ENCODE peak calls at places on chromosomes 13 and 19, in four cellular contexts. R is K562, U is A549, C is HepG2. X is an unnamed sample.
A peak's percentile ranks its signal among the peaks of the same experiment; 100 is the strongest.

GRCh38 chr19:48529156-48529555 is 17.5 kb upstream of the LMTK3 start:
- DNase-seq in R (no peak), U (no peak), C (no peak), X (no peak)

GRCh38 chr19:8333771-8334457 is 9.1 kb downstream of the KANK3 start:
- DNase-seq in R (no peak), U (no peak), C (no peak), X (peak; percentile 57)

GRCh38 chr19:45800009-45800553 is 7.4 kb upstream of the DMWD start:
- DNase-seq in R (peak; percentile 37), U (no peak), C (no peak), X (no peak)

GRCh38 chr13:21465710-21466160 is 6.6 kb upstream of the ZDHHC20 start:
- DNase-seq in R (no peak), U (no peak), C (peak; percentile 74), X (no peak)

GRCh38 chr13:83819156-83819555 is 63.1 kb downstream of the SLITRK1 start:
- DNase-seq in R (no peak), U (no peak), C (no peak), X (no peak)

GRCh38 chr19:4505570-4506448 is 12.5 kb downstream of the PLIN4 start:
- DNase-seq in R (no peak), U (no peak), C (no peak), X (no peak)

GRCh38 chr19:38264486-38265212 is at the start of gene SPINT2:
- DNase-seq in R (no peak), U (peak; percentile 84), C (no peak), X (peak; percentile 93)

GRCh38 chr13:106110241-106110855 is 425.1 kb downstream of the EFNB2 start:
- DNase-seq in R (no peak), U (no peak), C (no peak), X (no peak)

GRCh38 chr19:38115264-38115802 is 108.7 kb downstream of the DPF1 start:
- DNase-seq in R (no peak), U (no peak), C (no peak), X (no peak)

GRCh38 chr19:41599175-41599966 is 23.4 kb downstream of the CEACAM21 start:
- DNase-seq in R (no peak), U (no peak), C (no peak), X (peak; percentile 26)

GRCh38 chr19:35352448-35353304 is 5.0 kb downstream of the FFAR1 start:
- DNase-seq in R (peak; percentile 85), U (peak; percentile 98), C (peak; percentile 72), X (peak; percentile 76)

GRCh38 chr13:108102771-108103170 is 112.6 kb downstream of the LIG4 start:
- DNase-seq in R (no peak), U (no peak), C (no peak), X (no peak)

GRCh38 chr19:43504426-43505185 is at the start of gene PHLDB3:
- DNase-seq in R (no peak), U (no peak), C (peak; percentile 38), X (peak; percentile 44)

GRCh38 chr19:4300589-4300988 is 1.6 kb downstream of the TMIGD2 start:
- DNase-seq in R (no peak), U (no peak), C (no peak), X (no peak)

GRCh38 chr19:58560921-58561320 is 2.5 kb upstream of the UBE2M start:
- DNase-seq in R (no peak), U (no peak), C (no peak), X (no peak)

GRCh38 chr13:23687614-23688013 is 117.4 kb downstream of the TNFRSF19 start:
- DNase-seq in R (no peak), U (no peak), C (no peak), X (no peak)

GRCh38 chr13:45718992-45719391 is 16.9 kb downstream of the CBY2 start:
- DNase-seq in R (no peak), U (no peak), C (no peak), X (no peak)

GRCh38 chr19:19106061-19106551 is 32.2 kb downstream of the TMEM161A start:
- DNase-seq in R (no peak), U (no peak), C (no peak), X (peak; percentile 72)

GRCh38 chr13:72808917-72809500 is 27.1 kb downstream of the PIBF1 start:
- DNase-seq in R (no peak), U (no peak), C (peak; percentile 9), X (no peak)

GRCh38 chr19:17333611-17334413 is 843 bp downstream of the ANO8 start:
- DNase-seq in R (peak; percentile 85), U (peak; percentile 38), C (no peak), X (peak; percentile 61)

GRCh38 chr19:45771331-45771933 is 2.4 kb upstream of the SIX5 start:
- DNase-seq in R (no peak), U (no peak), C (no peak), X (peak; percentile 47)

GRCh38 chr19:56837004-56837403 is 3.5 kb downstream of the PEG3 start:
- DNase-seq in R (no peak), U (no peak), C (peak; percentile 37), X (no peak)

GRCh38 chr13:31267126-31267784 is 67.5 kb downstream of the B3GLCT start:
- DNase-seq in R (no peak), U (no peak), C (no peak), X (no peak)

GRCh38 chr13:114282143-114282685 is 813 bp downstream of the UPF3A start:
- DNase-seq in R (peak; percentile 61), U (no peak), C (peak; percentile 30), X (peak; percentile 55)

GRCh38 chr13:103031332-103031873 is 34.8 kb downstream of the SLC10A2 start:
- DNase-seq in R (no peak), U (no peak), C (no peak), X (no peak)

GRCh38 chr19:7942981-7943443 is 454 bp downstream of the TIMM44 start:
- DNase-seq in R (no peak), U (no peak), C (peak; percentile 25), X (no peak)

GRCh38 chr13:111577956-111578595 is 257.6 kb downstream of the TEX29 start:
- DNase-seq in R (no peak), U (no peak), C (no peak), X (no peak)

DNA sequence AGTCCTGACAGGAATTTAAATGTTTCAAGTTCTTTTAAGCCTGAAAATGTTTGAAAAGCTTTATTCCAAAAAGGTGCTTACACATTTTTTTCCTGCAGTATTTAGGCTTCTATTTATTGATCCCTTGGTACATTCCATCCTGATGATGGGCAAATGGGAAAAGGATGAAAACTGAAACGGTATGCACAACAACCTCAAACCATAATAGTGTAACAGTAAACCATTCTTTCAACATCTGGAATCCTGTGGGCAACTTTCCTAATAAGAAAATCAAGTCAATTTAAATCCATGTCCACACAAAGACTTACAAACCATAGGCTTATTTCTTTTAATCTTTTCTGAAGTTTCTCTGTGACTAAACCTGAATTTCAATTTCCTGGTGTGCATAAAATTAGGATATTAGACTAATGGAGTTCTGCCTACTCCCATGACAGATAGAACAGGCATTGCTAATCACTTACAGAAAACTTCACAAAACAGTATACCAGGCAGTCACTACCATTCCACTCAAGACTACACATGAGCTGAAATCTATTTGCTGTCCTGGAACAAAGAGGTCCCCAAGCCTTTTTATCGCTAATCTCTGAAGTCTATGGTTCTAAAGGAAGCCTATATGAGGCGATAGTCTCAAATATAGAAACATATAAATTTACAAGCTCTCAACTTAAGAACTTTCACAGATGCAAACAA is 103.3 kb downstream of the DLEU7 start:
- DNase-seq in R (no peak), U (no peak), C (no peak), X (no peak)
- TF ChIP-seq NR3C1 in R (no peak), U (no peak), C (no peak), X (no peak)

GRCh38 chr19:14002571-14003278 is 3.4 kb downstream of the RFX1 start:
- DNase-seq in R (no peak), U (no peak), C (no peak), X (no peak)

GRCh38 chr19:13999085-13999484 is 7.0 kb downstream of the RFX1 start:
- DNase-seq in R (no peak), U (no peak), C (no peak), X (no peak)

GRCh38 chr19:14003279-14004051 is 2.7 kb downstream of the RFX1 start:
- DNase-seq in R (no peak), U (no peak), C (no peak), X (no peak)

GRCh38 chr19:13998426-13998825 is 7.7 kb downstream of the RFX1 start:
- DNase-seq in R (no peak), U (no peak), C (no peak), X (no peak)

GRCh38 chr19:14000691-14001365 is 5.3 kb downstream of the RFX1 start:
- DNase-seq in R (no peak), U (no peak), C (no peak), X (no peak)
- TF ChIP-seq MAX in R (no peak), U (no peak), C (no peak), X (no peak)

DNA sequence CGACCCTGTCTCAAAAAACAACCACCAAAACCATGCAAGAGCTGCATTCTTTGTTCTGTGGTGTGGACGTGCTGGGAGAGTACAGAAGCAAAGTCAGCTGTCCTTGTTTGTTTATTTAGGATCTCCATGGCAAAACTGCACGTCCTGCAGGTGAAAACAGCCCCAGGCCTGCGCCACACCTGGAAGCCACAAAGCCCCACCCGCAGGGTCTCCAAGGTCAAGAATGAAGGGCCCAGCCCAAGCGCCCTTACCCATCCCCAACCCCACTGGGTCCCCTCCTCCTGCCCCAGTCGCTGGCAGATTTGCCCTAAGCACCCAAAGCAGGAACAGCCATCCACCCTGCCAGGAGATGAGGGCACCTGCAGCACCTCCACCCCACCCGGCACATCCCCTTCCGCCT is 10.5 kb downstream of the MBD3 start:
- DNase-seq in R (no peak), U (no peak), C (no peak), X (no peak)
- TF ChIP-seq NR3C1 in R (no peak), U (no peak), C (no peak), X (no peak)

GRCh38 chr13:43905435-43906031 is 25.8 kb downstream of the LACC1 start:
- DNase-seq in R (peak; percentile 21), U (no peak), C (peak; percentile 55), X (no peak)
- TF ChIP-seq MAX in R (no peak), U (no peak), C (no peak), X (no peak)

GRCh38 chr13:95327190-95327589 is 25.9 kb upstream of the ABCC4 start:
- DNase-seq in R (no peak), U (no peak), C (no peak), X (no peak)
- TF ChIP-seq NR3C1 in R (no peak), U (no peak), C (no peak), X (no peak)

GRCh38 chr13:50322006-50322405 is 306.8 kb downstream of the KCNRG start:
- DNase-seq in R (no peak), U (no peak), C (no peak), X (no peak)

GRCh38 chr13:50318887-50319286 is 303.6 kb downstream of the KCNRG start:
- DNase-seq in R (peak; percentile 27), U (no peak), C (no peak), X (peak; percentile 40)

GRCh38 chr13:50323440-50324070 is 308.3 kb downstream of the KCNRG start:
- DNase-seq in R (no peak), U (no peak), C (no peak), X (no peak)

GRCh38 chr13:50319603-50320296 is 304.5 kb downstream of the KCNRG start:
- DNase-seq in R (peak; percentile 57), U (no peak), C (peak; percentile 24), X (no peak)

DNA sequence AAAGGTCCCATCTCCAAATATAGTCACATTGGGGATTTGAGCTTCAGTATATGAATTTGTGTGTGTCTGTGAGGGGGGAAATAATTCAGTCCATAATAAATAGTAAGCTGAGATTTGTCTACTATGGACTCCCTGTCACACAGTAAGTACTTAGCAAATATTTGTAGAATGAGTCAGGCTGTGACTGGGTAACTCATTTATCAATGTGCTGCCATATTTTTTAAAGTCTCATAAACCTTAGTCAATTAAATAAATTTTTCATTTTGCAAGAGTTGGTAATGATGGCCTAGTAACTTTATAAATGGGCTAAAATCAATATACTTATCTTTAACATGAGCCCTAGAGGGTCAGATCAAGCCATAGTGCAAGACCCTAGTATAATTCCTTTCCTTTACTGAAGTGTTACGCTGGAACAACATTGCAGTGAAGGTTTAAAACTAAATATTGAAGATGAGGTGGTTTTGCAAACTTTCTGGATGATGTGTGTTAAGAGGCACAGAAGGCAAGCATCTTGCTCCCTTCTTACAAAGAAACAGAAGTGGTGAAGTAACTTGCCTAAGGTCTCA is 305.1 kb downstream of the KCNRG start:
- DNase-seq in R (no peak), U (no peak), C (peak; percentile 84), X (no peak)
- TF ChIP-seq MAX in R (no peak), U (no peak), C (no peak), X (no peak)

X was measured in WTC11.